ENCODE peak calls at places on chromosomes 11 and 22, in four cellular contexts. H is kidney glomerular epithelial cell, R is lower lobe of right lung, J is dermis microvascular lymphatic vessel endothelial cell. P is an unnamed sample.

GRCh38 chr11:77593883-77594282 is 4.1 kb downstream of the AQP11 start:
- DNase-seq in H (no peak), R (no peak), J (no peak), P (no peak)

GRCh38 chr11:34585870-34586654 is 34.8 kb upstream of the EHF start:
- DNase-seq in H (peak; percentile 90), R (no peak), J (peak; percentile 39), P (no peak)

GRCh38 chr11:6413791-6414231 is 5.1 kb downstream of the APBB1 start:
- DNase-seq in H (no peak), R (no peak), J (no peak), P (no peak)

GRCh38 chr11:80778432-80778831 is 1337.6 kb upstream of the TENM4 start:
- DNase-seq in H (no peak), R (no peak), J (no peak), P (no peak)

GRCh38 chr11:76788661-76789442 is 5.7 kb downstream of the TSKU start:
- DNase-seq in H (no peak), R (peak; percentile 83), J (no peak), P (peak; percentile 45)

GRCh38 chr22:20979243-20979809 is 2.8 kb upstream of the LZTR1 start:
- DNase-seq in H (peak; percentile 7), R (peak; percentile 92), J (peak; percentile 85), P (no peak)

GRCh38 chr11:7749456-7749855 is 43.2 kb upstream of the OVCH2 start:
- DNase-seq in H (no peak), R (no peak), J (no peak), P (no peak)

GRCh38 chr11:34566736-34567135 is 53.1 kb upstream of the ELF5 start:
- DNase-seq in H (no peak), R (no peak), J (no peak), P (no peak)

GRCh38 chr11:65743928-65744698 is 23.5 kb upstream of the RNASEH2C start:
- DNase-seq in H (no peak), R (no peak), J (peak; percentile 37), P (no peak)

GRCh38 chr11:8219257-8220021 is 44.2 kb downstream of the LMO1 start:
- DNase-seq in H (peak; percentile 47), R (peak; percentile 24), J (peak; percentile 53), P (no peak)

GRCh38 chr11:12786450-12786849 is 112.2 kb downstream of the TEAD1 start:
- DNase-seq in H (no peak), R (no peak), J (no peak), P (no peak)

GRCh38 chr11:115715371-115715770 is 211.2 kb upstream of the CADM1 start:
- DNase-seq in H (no peak), R (no peak), J (no peak), P (no peak)

P was measured in spleen.